ENCODE peak calls at places on chromosome 1, in four cellular contexts. Y is K562, T is HL-60, X is GM12878. W is an unnamed sample.
A peak's percentile ranks its signal among the peaks of the same experiment; 100 is the strongest.

GRCh38 chr1:160101037-160101716 is 2.8 kb upstream of the IGSF8 start:
- DNase-seq in Y (peak; percentile 88), T (peak; percentile 65), X (no peak), W (peak; percentile 82)

GRCh38 chr1:200245492-200245891 is 164.3 kb downstream of the ZNF281 start:
- DNase-seq in Y (peak; percentile 36), T (no peak), X (no peak), W (no peak)

GRCh38 chr1:77283701-77284425 is 2.0 kb downstream of the AK5 start:
- DNase-seq in Y (no peak), T (no peak), X (no peak), W (no peak)

GRCh38 chr1:108780937-108781574 is 34.6 kb downstream of the STXBP3 start:
- DNase-seq in Y (peak; percentile 32), T (no peak), X (no peak), W (no peak)

GRCh38 chr1:94940738-94941137 is 13.8 kb upstream of the CNN3 start:
- DNase-seq in Y (no peak), T (no peak), X (no peak), W (no peak)

GRCh38 chr1:40637617-40638016 is 27.9 kb downstream of the RIMS3 start:
- DNase-seq in Y (no peak), T (no peak), X (no peak), W (no peak)

GRCh38 chr1:12486401-12487005 is 131.5 kb downstream of the DHRS3 start:
- DNase-seq in Y (no peak), T (no peak), X (no peak), W (no peak)

GRCh38 chr1:198156111-198156744 is 570 bp upstream of the NEK7 start:
- DNase-seq in Y (peak; percentile 70), T (peak; percentile 65), X (no peak), W (no peak)

GRCh38 chr1:9239622-9240401 is 5.2 kb downstream of the H6PD start:
- DNase-seq in Y (no peak), T (peak; percentile 95), X (no peak), W (peak; percentile 72)

GRCh38 chr1:27724961-27725373 is 794 bp upstream of the FAM76A start:
- DNase-seq in Y (peak; percentile 32), T (no peak), X (no peak), W (no peak)

GRCh38 chr1:155200920-155201319 is 6.8 kb downstream of the THBS3 start:
- DNase-seq in Y (no peak), T (no peak), X (no peak), W (no peak)

GRCh38 chr1:174956976-174957375 is 42.8 kb upstream of the CACYBP start:
- DNase-seq in Y (no peak), T (no peak), X (no peak), W (no peak)

GRCh38 chr1:165897326-165898303 is 70.2 kb downstream of the UCK2 start:
- DNase-seq in Y (no peak), T (no peak), X (no peak), W (no peak)

GRCh38 chr1:214335567-214335966 is 54.6 kb downstream of the SMYD2 start:
- DNase-seq in Y (no peak), T (no peak), X (no peak), W (no peak)

GRCh38 chr1:222546548-222547259 is 1.2 kb downstream of the HHIPL2 start:
- DNase-seq in Y (no peak), T (no peak), X (no peak), W (no peak)

GRCh38 chr1:61241864-61242472 is 159.6 kb downstream of the NFIA start:
- DNase-seq in Y (no peak), T (no peak), X (no peak), W (no peak)

GRCh38 chr1:244322791-244323521 is 128.8 kb downstream of the ADSS2 start:
- DNase-seq in Y (peak; percentile 68), T (peak; percentile 56), X (no peak), W (no peak)

GRCh38 chr1:76826072-76826827 is 41.0 kb upstream of the ST6GALNAC5 start:
- DNase-seq in Y (no peak), T (no peak), X (no peak), W (no peak)

GRCh38 chr1:5755552-5756125 is 236.6 kb downstream of the NPHP4 start:
- DNase-seq in Y (no peak), T (no peak), X (no peak), W (no peak)

GRCh38 chr1:8373547-8374270 is 55.8 kb downstream of the SLC45A1 start:
- DNase-seq in Y (no peak), T (no peak), X (no peak), W (no peak)

GRCh38 chr1:203559523-203559922 is 65.6 kb downstream of the OPTC start:
- DNase-seq in Y (no peak), T (no peak), X (no peak), W (no peak)

GRCh38 chr1:51255331-51255730 is 19.3 kb downstream of the RNF11 start:
- DNase-seq in Y (no peak), T (no peak), X (no peak), W (no peak)

GRCh38 chr1:183544598-183545297 is 45.5 kb downstream of the NCF2 start:
- DNase-seq in Y (no peak), T (no peak), X (no peak), W (no peak)

GRCh38 chr1:204162498-204163074 is 3.6 kb downstream of the REN start:
- DNase-seq in Y (peak; percentile 94), T (peak; percentile 41), X (no peak), W (peak; percentile 79)

GRCh38 chr1:18670267-18670910 is 39.7 kb downstream of the PAX7 start:
- DNase-seq in Y (no peak), T (no peak), X (no peak), W (no peak)

GRCh38 chr1:18667333-18667732 is 36.7 kb downstream of the PAX7 start:
- DNase-seq in Y (no peak), T (no peak), X (no peak), W (no peak)

GRCh38 chr1:18668051-18668450 is 37.4 kb downstream of the PAX7 start:
- DNase-seq in Y (no peak), T (no peak), X (no peak), W (no peak)

GRCh38 chr1:18666317-18666920 is 35.8 kb downstream of the PAX7 start:
- DNase-seq in Y (no peak), T (no peak), X (no peak), W (no peak)

GRCh38 chr1:18668750-18669404 is 38.2 kb downstream of the PAX7 start:
- DNase-seq in Y (no peak), T (no peak), X (no peak), W (no peak)
- TF ChIP-seq SPI1 in Y (no peak), T (no peak), X (no peak), W (no peak)

GRCh38 chr1:230463326-230463725 is 37.2 kb upstream of the PGBD5 start:
- DNase-seq in Y (no peak), T (no peak), X (no peak), W (no peak)
- TF ChIP-seq SPI1 in Y (no peak), T (no peak), X (no peak), W (no peak)

GRCh38 chr1:228448372-228448771 is 31.7 kb upstream of the TRIM17 start:
- DNase-seq in Y (no peak), T (no peak), X (no peak), W (no peak)
- TF ChIP-seq SPI1 in Y (no peak), T (no peak), X (no peak), W (no peak)

DNA sequence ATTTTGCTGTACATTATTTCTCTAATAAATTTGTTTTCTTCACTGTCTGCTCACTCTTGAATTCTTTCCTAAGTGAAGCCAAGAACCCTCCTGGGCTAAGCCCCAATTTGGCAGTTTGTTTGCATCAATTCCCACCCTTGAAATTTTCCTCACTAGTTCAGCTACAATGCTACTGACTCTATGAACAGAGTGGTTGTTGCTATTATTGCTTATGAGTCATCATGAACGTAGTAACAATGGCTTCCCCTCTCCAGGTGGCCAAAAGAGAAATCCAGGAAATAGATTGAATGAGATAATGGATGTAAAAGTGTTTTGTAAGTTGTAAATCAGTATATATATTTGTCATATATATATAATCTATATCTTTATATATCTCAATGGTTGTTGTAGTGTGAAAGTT is 193.0 kb downstream of the URB2 start:
- DNase-seq in Y (no peak), T (no peak), X (no peak), W (no peak)
- TF ChIP-seq SPI1 in Y (no peak), T (no peak), X (no peak), W (no peak)

GRCh38 chr1:1875932-1876331 is 15.0 kb downstream of the GNB1 start:
- DNase-seq in Y (no peak), T (no peak), X (no peak), W (no peak)

GRCh38 chr1:1873186-1873585 is 17.7 kb downstream of the GNB1 start:
- DNase-seq in Y (no peak), T (no peak), X (no peak), W (no peak)

GRCh38 chr1:1872329-1872994 is 18.4 kb downstream of the GNB1 start:
- DNase-seq in Y (no peak), T (no peak), X (no peak), W (no peak)

GRCh38 chr1:1876335-1876935 is 14.5 kb downstream of the GNB1 start:
- DNase-seq in Y (no peak), T (no peak), X (no peak), W (no peak)

GRCh38 chr1:1874901-1875300 is 16.0 kb downstream of the GNB1 start:
- DNase-seq in Y (no peak), T (no peak), X (no peak), W (no peak)
- TF ChIP-seq SPI1 in Y (no peak), T (no peak), X (no peak), W (no peak)

DNA sequence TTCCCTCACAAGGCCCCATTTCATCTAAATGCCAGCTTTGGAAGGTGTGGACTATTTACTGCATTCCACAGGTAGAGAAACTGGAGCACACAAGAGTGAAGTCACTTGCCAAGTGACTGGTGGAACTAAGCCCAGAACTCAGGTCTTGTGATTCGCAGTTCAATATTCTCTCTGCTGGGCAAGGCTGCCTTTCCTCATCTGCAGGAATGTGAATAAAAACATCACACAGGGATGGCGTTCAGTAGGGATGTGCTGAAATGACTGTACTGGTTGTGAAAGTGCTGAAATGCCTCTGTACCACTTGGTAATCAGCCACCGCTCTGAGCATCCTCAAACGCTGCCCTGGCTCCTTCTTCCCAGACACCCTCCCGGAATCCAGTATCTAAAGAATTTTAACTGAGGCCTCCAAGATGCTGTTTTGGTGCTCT is 145.6 kb downstream of the HIVEP3 start:
- DNase-seq in Y (no peak), T (no peak), X (no peak), W (no peak)
- TF ChIP-seq SPI1 in Y (no peak), T (no peak), X (no peak), W (no peak)

DNA sequence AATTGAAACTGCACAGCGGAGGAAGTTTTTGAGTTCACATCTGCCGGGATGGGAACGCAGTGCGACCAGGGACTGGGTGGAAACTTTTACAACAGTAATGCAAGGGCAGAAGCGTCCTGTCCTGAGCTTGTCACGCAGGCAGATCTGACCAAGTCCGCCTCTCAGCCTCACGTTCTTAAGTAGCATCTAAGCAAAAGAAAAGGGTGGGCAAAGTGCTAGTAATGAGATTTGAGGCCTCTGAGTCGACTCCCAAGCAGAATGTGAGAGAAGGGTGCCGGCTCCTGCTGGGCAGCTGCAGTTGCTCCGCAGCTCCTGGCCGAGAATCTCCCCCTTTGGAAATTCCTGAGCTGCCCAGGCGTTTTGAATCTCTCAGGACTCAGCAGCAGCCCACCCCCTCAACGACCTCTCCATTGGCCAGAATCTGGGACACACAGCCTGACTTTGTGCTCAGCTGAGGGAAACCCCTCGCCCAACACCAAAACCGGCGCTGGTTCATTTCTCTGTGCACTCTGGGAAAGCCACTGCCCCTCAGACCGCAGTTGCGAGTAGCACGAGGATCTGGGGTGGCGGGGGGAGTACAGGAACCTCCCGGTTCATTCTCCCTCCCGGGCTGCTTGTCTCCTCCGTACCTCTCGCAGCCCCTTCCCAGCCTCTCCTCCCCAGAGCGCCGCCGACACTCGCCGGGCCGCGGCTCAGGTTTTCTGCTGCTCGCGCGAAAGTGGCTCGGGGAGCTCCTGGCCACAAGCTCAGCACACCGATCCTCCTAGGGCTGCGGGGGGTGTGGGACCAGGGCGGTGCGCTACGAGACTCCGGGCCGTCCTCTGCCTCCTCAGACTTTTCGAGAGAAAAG is 898 bp upstream of the S1PR1 start:
- DNase-seq in Y (peak; percentile 16), T (no peak), X (peak; percentile 90), W (peak; percentile 30)
- TF ChIP-seq SPI1 in Y (no peak), T (no peak), X (no peak), W (no peak)